ENCODE peak calls at places on chromosomes 4 and X, in ten cellular contexts. One of them, this sample, is unnamed.

GRCh38 chr4:6335040-6335590 is 65.5 kb downstream of the WFS1 start:
- DNase-seq in left lung: no peak
- DNase-seq in gastrocnemius medialis: no peak
- DNase-seq in dorsolateral prefrontal cortex: peak; percentile 15
- DNase-seq in A549: no peak
- DNase-seq in SK-N-SH: no peak
- DNase-seq in left ventricle myocardium inferior: no peak
- DNase-seq in HCT116: no peak
- DNase-seq in IMR-90: no peak
- DNase-seq in pancreas: no peak
- DNase-seq in this sample: no peak

GRCh38 chr4:91936301-91936700 is 367.5 kb upstream of the GRID2 start:
- DNase-seq in IMR-90: peak; percentile 6
- DNase-seq in pancreas: no peak
- DNase-seq in dorsolateral prefrontal cortex: no peak
- DNase-seq in left lung: no peak
- DNase-seq in left ventricle myocardium inferior: no peak
- DNase-seq in SK-N-SH: no peak
- DNase-seq in gastrocnemius medialis: no peak
- DNase-seq in HCT116: no peak
- DNase-seq in A549: no peak
- DNase-seq in this sample: peak; percentile 35

GRCh38 chr4:536351-536972 is 37.5 kb downstream of the PIGG start:
- DNase-seq in gastrocnemius medialis: no peak
- DNase-seq in left ventricle myocardium inferior: no peak
- DNase-seq in pancreas: no peak
- DNase-seq in A549: no peak
- DNase-seq in HCT116: no peak
- DNase-seq in left lung: no peak
- DNase-seq in SK-N-SH: no peak
- DNase-seq in dorsolateral prefrontal cortex: peak; percentile 26
- DNase-seq in IMR-90: no peak
- DNase-seq in this sample: no peak

GRCh38 chrX:105006103-105006502 is 214.4 kb downstream of the TEX13A start:
- DNase-seq in IMR-90: no peak
- DNase-seq in HCT116: no peak
- DNase-seq in gastrocnemius medialis: no peak
- DNase-seq in left lung: no peak
- DNase-seq in left ventricle myocardium inferior: no peak
- DNase-seq in SK-N-SH: no peak
- DNase-seq in A549: no peak
- DNase-seq in dorsolateral prefrontal cortex: no peak
- DNase-seq in pancreas: no peak
- DNase-seq in this sample: no peak

GRCh38 chr4:186021461-186022167 is 47.3 kb upstream of the TLR3 start:
- DNase-seq in IMR-90: peak; percentile 20
- DNase-seq in left lung: no peak
- DNase-seq in SK-N-SH: peak; percentile 82
- DNase-seq in pancreas: peak; percentile 27
- DNase-seq in gastrocnemius medialis: no peak
- DNase-seq in left ventricle myocardium inferior: no peak
- DNase-seq in HCT116: no peak
- DNase-seq in A549: peak; percentile 14
- DNase-seq in dorsolateral prefrontal cortex: no peak
- DNase-seq in this sample: peak; percentile 71

GRCh38 chr4:42844422-42844821 is 48.1 kb upstream of the GRXCR1 start:
- DNase-seq in left ventricle myocardium inferior: no peak
- DNase-seq in A549: no peak
- DNase-seq in gastrocnemius medialis: no peak
- DNase-seq in left lung: no peak
- DNase-seq in SK-N-SH: no peak
- DNase-seq in dorsolateral prefrontal cortex: no peak
- DNase-seq in pancreas: no peak
- DNase-seq in HCT116: no peak
- DNase-seq in IMR-90: no peak
- DNase-seq in this sample: no peak

GRCh38 chr4:70443329-70443728 is 28.7 kb upstream of the MUC7 start:
- DNase-seq in HCT116: no peak
- DNase-seq in left ventricle myocardium inferior: no peak
- DNase-seq in left lung: no peak
- DNase-seq in dorsolateral prefrontal cortex: no peak
- DNase-seq in SK-N-SH: no peak
- DNase-seq in A549: no peak
- DNase-seq in IMR-90: no peak
- DNase-seq in gastrocnemius medialis: no peak
- DNase-seq in pancreas: no peak
- DNase-seq in this sample: no peak

GRCh38 chr4:174423257-174423944 is 98.9 kb downstream of the HPGD start:
- DNase-seq in A549: peak; percentile 54
- DNase-seq in left lung: no peak
- DNase-seq in IMR-90: peak; percentile 5
- DNase-seq in gastrocnemius medialis: peak; percentile 30
- DNase-seq in dorsolateral prefrontal cortex: peak; percentile 31
- DNase-seq in left ventricle myocardium inferior: no peak
- DNase-seq in pancreas: peak; percentile 45
- DNase-seq in SK-N-SH: no peak
- DNase-seq in HCT116: peak; percentile 56
- DNase-seq in this sample: peak; percentile 10

GRCh38 chr4:56613101-56613862 is 67.8 kb downstream of the HOPX start:
- DNase-seq in A549: no peak
- DNase-seq in dorsolateral prefrontal cortex: no peak
- DNase-seq in pancreas: no peak
- DNase-seq in IMR-90: peak; percentile 91
- DNase-seq in left lung: no peak
- DNase-seq in gastrocnemius medialis: no peak
- DNase-seq in HCT116: no peak
- DNase-seq in SK-N-SH: no peak
- DNase-seq in left ventricle myocardium inferior: no peak
- DNase-seq in this sample: peak; percentile 57

GRCh38 chr4:3756343-3757059 is 9.7 kb upstream of the ADRA2C start:
- DNase-seq in left lung: no peak
- DNase-seq in IMR-90: no peak
- DNase-seq in dorsolateral prefrontal cortex: no peak
- DNase-seq in SK-N-SH: peak; percentile 68
- DNase-seq in gastrocnemius medialis: no peak
- DNase-seq in HCT116: peak; percentile 47
- DNase-seq in left ventricle myocardium inferior: no peak
- DNase-seq in A549: peak; percentile 27
- DNase-seq in pancreas: no peak
- DNase-seq in this sample: no peak

GRCh38 chr4:42786350-42787070 is 106.0 kb upstream of the GRXCR1 start:
- DNase-seq in pancreas: no peak
- DNase-seq in A549: no peak
- DNase-seq in left ventricle myocardium inferior: no peak
- DNase-seq in gastrocnemius medialis: no peak
- DNase-seq in IMR-90: no peak
- DNase-seq in HCT116: no peak
- DNase-seq in SK-N-SH: no peak
- DNase-seq in left lung: peak; percentile 55
- DNase-seq in dorsolateral prefrontal cortex: no peak
- DNase-seq in this sample: peak; percentile 8

DNA sequence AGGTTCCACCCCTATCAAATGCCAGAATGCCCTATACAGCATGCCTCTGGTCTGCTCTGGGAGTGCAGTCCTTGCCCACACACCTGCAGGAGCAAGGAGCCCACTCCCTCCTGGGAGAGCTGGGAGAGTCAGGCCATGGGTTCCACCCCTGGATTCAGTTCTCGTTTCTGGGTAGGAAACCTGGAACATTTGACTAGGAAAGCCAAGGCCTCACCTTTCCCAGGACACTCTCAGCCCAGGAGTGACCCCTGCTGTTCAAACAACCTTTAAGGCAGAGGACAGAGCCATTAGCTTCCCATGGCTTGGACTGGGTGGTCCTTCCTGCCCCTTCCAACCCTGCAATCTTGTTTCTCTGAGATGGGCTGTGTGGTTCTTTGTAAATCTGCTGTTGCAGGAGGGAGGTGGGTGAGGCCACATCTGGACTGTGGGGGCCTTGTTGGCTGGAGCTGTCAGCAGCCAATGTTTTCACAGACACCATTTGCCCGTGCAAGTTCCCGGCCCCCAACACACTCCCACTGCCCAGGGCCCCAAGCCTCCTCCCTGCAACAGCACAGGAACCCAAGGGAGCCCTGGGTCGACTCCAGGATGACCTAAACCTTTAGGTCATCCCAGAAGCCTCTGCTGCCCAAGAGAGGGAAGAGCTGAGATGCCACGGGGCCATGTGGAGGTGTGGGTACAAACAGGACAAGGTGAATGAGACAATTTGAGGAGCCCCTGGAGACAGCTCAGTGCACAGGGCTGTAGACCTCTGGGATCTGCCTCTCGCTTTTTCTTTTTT is 104.4 kb downstream of the PJA1 start:
- DNase-seq in A549: no peak
- DNase-seq in SK-N-SH: no peak
- DNase-seq in left lung: no peak
- DNase-seq in gastrocnemius medialis: peak; percentile 14
- DNase-seq in IMR-90: peak; percentile 31
- DNase-seq in pancreas: peak; percentile 37
- DNase-seq in left ventricle myocardium inferior: peak; percentile 26
- DNase-seq in dorsolateral prefrontal cortex: no peak
- DNase-seq in HCT116: peak; percentile 3
- DNase-seq in this sample: peak; percentile 54
- TF ChIP-seq CTCF in A549: no peak
- TF ChIP-seq CTCF in SK-N-SH: peak; percentile 36
- TF ChIP-seq CTCF in left lung: no peak
- TF ChIP-seq CTCF in gastrocnemius medialis: no peak
- TF ChIP-seq CTCF in IMR-90: peak; percentile 50
- TF ChIP-seq CTCF in pancreas: no peak
- TF ChIP-seq CTCF in left ventricle myocardium inferior: peak; percentile 66
- TF ChIP-seq CTCF in dorsolateral prefrontal cortex: peak; percentile 12
- TF ChIP-seq CTCF in HCT116: peak; percentile 29
- TF ChIP-seq CTCF in this sample: peak; percentile 50

DNA sequence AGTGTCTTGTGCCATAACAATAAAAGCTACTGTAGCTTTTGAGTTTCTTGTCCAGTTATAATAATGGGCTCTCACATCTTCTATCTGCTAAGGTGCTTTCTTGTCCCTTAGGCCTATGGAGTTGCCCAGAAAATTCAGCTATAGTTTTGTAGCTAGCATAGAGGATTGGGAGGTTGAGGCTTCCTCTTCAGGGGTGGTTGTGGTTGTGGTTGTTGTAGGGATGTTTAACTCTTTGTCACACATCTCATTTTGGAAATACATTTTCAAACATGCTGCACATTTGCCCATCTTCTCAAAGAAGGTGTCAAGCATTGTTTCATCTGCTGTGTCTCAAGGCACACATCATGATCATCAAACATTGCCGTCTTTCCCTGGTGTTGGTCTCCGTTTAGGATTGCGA is 65.0 kb downstream of the ATXN3L start:
- DNase-seq in gastrocnemius medialis: no peak
- DNase-seq in pancreas: no peak
- DNase-seq in left lung: no peak
- DNase-seq in dorsolateral prefrontal cortex: no peak
- DNase-seq in A549: no peak
- DNase-seq in SK-N-SH: no peak
- DNase-seq in HCT116: no peak
- DNase-seq in IMR-90: no peak
- DNase-seq in left ventricle myocardium inferior: no peak
- DNase-seq in this sample: no peak
- H3K27ac ChIP-seq in gastrocnemius medialis: no peak overlapping the region
- H3K27ac ChIP-seq in pancreas: no peak overlapping the region
- H3K27ac ChIP-seq in left lung: no peak overlapping the region
- H3K27ac ChIP-seq in dorsolateral prefrontal cortex: no peak overlapping the region
- H3K27ac ChIP-seq in A549: peak overlapping the region; percentile 73
- H3K27ac ChIP-seq in SK-N-SH: peak overlapping the region; percentile 52
- H3K27ac ChIP-seq in HCT116: no peak overlapping the region
- H3K27ac ChIP-seq in IMR-90: no peak overlapping the region
- H3K27ac ChIP-seq in left ventricle myocardium inferior: no peak overlapping the region
- H3K27ac ChIP-seq in this sample: no peak overlapping the region

DNA sequence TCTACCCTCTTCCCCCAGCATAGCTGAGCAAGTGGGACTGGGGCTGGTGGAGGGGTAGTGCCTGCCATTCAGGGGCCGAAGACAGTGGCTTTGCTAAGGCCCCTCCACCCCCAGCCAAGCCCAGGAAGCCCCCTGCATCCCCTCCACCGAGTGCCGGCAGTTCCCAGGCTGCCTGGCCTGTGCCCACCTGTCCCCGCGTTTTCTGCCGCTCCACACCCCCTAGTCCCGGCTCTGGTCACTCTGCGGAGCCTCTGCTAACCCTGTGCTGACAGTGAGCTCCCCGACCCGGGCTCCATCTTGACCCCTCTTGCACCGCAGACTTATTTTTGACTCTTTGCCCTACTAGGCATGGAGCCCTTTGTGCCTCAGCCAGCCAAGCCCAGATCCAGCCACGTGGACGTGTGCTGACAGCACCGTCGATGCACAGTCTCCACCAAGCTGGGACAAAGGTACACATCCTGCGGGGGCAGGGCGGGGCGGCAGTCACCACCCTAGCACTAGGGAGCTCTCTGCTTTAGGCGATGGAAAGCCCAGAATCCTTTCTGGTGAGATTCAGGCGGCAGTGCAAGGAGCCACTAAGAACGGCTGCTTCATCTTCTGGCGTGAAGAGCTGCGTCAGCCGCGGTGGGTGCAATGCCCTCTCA is 96.6 kb downstream of the PHKA2 start:
- DNase-seq in HCT116: no peak
- DNase-seq in gastrocnemius medialis: peak; percentile 56
- DNase-seq in left ventricle myocardium inferior: peak; percentile 61
- DNase-seq in IMR-90: no peak
- DNase-seq in left lung: no peak
- DNase-seq in dorsolateral prefrontal cortex: no peak
- DNase-seq in A549: no peak
- DNase-seq in SK-N-SH: no peak
- DNase-seq in pancreas: no peak
- DNase-seq in this sample: no peak
- H3K4me3 ChIP-seq in HCT116: no peak overlapping the region
- H3K4me3 ChIP-seq in gastrocnemius medialis: peak overlapping the region; percentile 45
- H3K4me3 ChIP-seq in left ventricle myocardium inferior: peak overlapping the region; percentile 64
- H3K4me3 ChIP-seq in IMR-90: no peak overlapping the region
- H3K4me3 ChIP-seq in left lung: peak overlapping the region; percentile 38
- H3K4me3 ChIP-seq in dorsolateral prefrontal cortex: no peak overlapping the region
- H3K4me3 ChIP-seq in A549: no peak overlapping the region
- H3K4me3 ChIP-seq in SK-N-SH: no peak overlapping the region
- H3K4me3 ChIP-seq in pancreas: peak overlapping the region; percentile 31
- H3K4me3 ChIP-seq in this sample: no peak overlapping the region

DNA sequence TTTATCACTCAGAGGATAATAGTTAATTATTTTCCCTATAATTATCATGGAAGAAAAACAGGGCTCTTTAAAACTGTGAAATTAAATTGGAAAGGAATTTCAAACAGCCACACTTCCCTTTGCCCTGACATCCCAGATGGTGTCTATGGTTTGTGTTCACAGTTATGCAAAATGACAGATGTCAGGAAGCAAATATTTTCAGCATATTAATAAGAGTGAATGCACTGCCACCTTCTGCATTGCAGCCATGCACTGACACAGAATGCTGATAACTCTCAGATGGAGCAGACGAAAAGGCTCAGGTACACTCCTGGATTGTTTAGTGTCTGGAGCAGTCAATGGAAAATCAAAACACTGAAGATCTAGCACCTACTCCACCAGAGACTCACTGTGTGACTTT is 57.6 kb downstream of the RWDD4 start:
- DNase-seq in pancreas: no peak
- DNase-seq in A549: no peak
- DNase-seq in IMR-90: no peak
- DNase-seq in left lung: no peak
- DNase-seq in left ventricle myocardium inferior: no peak
- DNase-seq in dorsolateral prefrontal cortex: no peak
- DNase-seq in SK-N-SH: peak; percentile 23
- DNase-seq in HCT116: no peak
- DNase-seq in gastrocnemius medialis: no peak
- DNase-seq in this sample: no peak
- TF ChIP-seq CTCF in pancreas: no peak
- TF ChIP-seq CTCF in A549: no peak
- TF ChIP-seq CTCF in IMR-90: no peak
- TF ChIP-seq CTCF in left lung: no peak
- TF ChIP-seq CTCF in left ventricle myocardium inferior: no peak
- TF ChIP-seq CTCF in dorsolateral prefrontal cortex: no peak
- TF ChIP-seq CTCF in SK-N-SH: no peak
- TF ChIP-seq CTCF in HCT116: no peak
- TF ChIP-seq CTCF in gastrocnemius medialis: no peak
- TF ChIP-seq CTCF in this sample: no peak

This sample was measured in cardiac muscle cell.